ENCODE peak calls at places on chromosomes 4 and X, in eight cellular contexts. One of them, this sample, is unnamed.

GRCh38 chr4:10055871-10056270 is 34.6 kb upstream of the SLC2A9 start:
- DNase-seq in choroid plexus epithelial cell: no peak
- DNase-seq in COLO829: no peak
- DNase-seq in brain pericyte: no peak
- DNase-seq in heart right ventricle: no peak
- DNase-seq in GM19239: no peak
- DNase-seq in GM12864: no peak
- DNase-seq in stimulated activated CD4-positive, alpha-beta T cell treated with anti-CD3 and anti-CD28 coated beads, Interleukin-1b, Interleukin-23, amount 100 ng/mL, for 48 hours: no peak
- DNase-seq in this sample: no peak

GRCh38 chr4:173794662-173795061 is 264.6 kb upstream of the HAND2 start:
- DNase-seq in heart right ventricle: no peak
- DNase-seq in stimulated activated CD4-positive, alpha-beta T cell treated with anti-CD3 and anti-CD28 coated beads, Interleukin-1b, Interleukin-23, amount 100 ng/mL, for 48 hours: no peak
- DNase-seq in COLO829: peak
- DNase-seq in GM12864: no peak
- DNase-seq in GM19239: no peak
- DNase-seq in choroid plexus epithelial cell: peak
- DNase-seq in brain pericyte: no peak
- DNase-seq in this sample: no peak

GRCh38 chrX:53224860-53225797 is at the start of gene KDM5C:
- DNase-seq in brain pericyte: peak
- DNase-seq in heart right ventricle: peak
- DNase-seq in stimulated activated CD4-positive, alpha-beta T cell treated with anti-CD3 and anti-CD28 coated beads, Interleukin-1b, Interleukin-23, amount 100 ng/mL, for 48 hours: peak
- DNase-seq in GM19239: peak
- DNase-seq in COLO829: peak
- DNase-seq in GM12864: peak
- DNase-seq in choroid plexus epithelial cell: peak
- DNase-seq in this sample: peak

GRCh38 chr4:18202510-18202909 is 181.0 kb upstream of the LCORL start:
- DNase-seq in stimulated activated CD4-positive, alpha-beta T cell treated with anti-CD3 and anti-CD28 coated beads, Interleukin-1b, Interleukin-23, amount 100 ng/mL, for 48 hours: no peak
- DNase-seq in choroid plexus epithelial cell: no peak
- DNase-seq in heart right ventricle: no peak
- DNase-seq in COLO829: no peak
- DNase-seq in brain pericyte: no peak
- DNase-seq in GM19239: no peak
- DNase-seq in GM12864: no peak
- DNase-seq in this sample: no peak

GRCh38 chr4:98113005-98113404 is 30.3 kb downstream of the STPG2 start:
- DNase-seq in GM12864: no peak
- DNase-seq in GM19239: no peak
- DNase-seq in choroid plexus epithelial cell: peak
- DNase-seq in brain pericyte: no peak
- DNase-seq in stimulated activated CD4-positive, alpha-beta T cell treated with anti-CD3 and anti-CD28 coated beads, Interleukin-1b, Interleukin-23, amount 100 ng/mL, for 48 hours: no peak
- DNase-seq in COLO829: peak
- DNase-seq in heart right ventricle: no peak
- DNase-seq in this sample: peak

GRCh38 chr4:189021831-189022230 is 882.6 kb downstream of the TRIML1 start:
- DNase-seq in COLO829: no peak
- DNase-seq in stimulated activated CD4-positive, alpha-beta T cell treated with anti-CD3 and anti-CD28 coated beads, Interleukin-1b, Interleukin-23, amount 100 ng/mL, for 48 hours: no peak
- DNase-seq in heart right ventricle: no peak
- DNase-seq in GM12864: no peak
- DNase-seq in brain pericyte: no peak
- DNase-seq in choroid plexus epithelial cell: no peak
- DNase-seq in GM19239: no peak
- DNase-seq in this sample: peak

GRCh38 chr4:119206178-119206577 is 6.3 kb upstream of the USP53 start:
- DNase-seq in stimulated activated CD4-positive, alpha-beta T cell treated with anti-CD3 and anti-CD28 coated beads, Interleukin-1b, Interleukin-23, amount 100 ng/mL, for 48 hours: no peak
- DNase-seq in heart right ventricle: no peak
- DNase-seq in choroid plexus epithelial cell: no peak
- DNase-seq in GM19239: no peak
- DNase-seq in COLO829: no peak
- DNase-seq in GM12864: no peak
- DNase-seq in brain pericyte: no peak
- DNase-seq in this sample: no peak

GRCh38 chr4:28443371-28443770 is 1582.7 kb downstream of the STIM2 start:
- DNase-seq in stimulated activated CD4-positive, alpha-beta T cell treated with anti-CD3 and anti-CD28 coated beads, Interleukin-1b, Interleukin-23, amount 100 ng/mL, for 48 hours: no peak
- DNase-seq in GM12864: no peak
- DNase-seq in choroid plexus epithelial cell: no peak
- DNase-seq in COLO829: no peak
- DNase-seq in GM19239: no peak
- DNase-seq in brain pericyte: no peak
- DNase-seq in heart right ventricle: no peak
- DNase-seq in this sample: no peak

GRCh38 chr4:88341227-88342192 is 37.1 kb upstream of the HERC6 start:
- DNase-seq in GM12864: no peak
- DNase-seq in COLO829: peak
- DNase-seq in stimulated activated CD4-positive, alpha-beta T cell treated with anti-CD3 and anti-CD28 coated beads, Interleukin-1b, Interleukin-23, amount 100 ng/mL, for 48 hours: no peak
- DNase-seq in brain pericyte: peak
- DNase-seq in heart right ventricle: no peak
- DNase-seq in choroid plexus epithelial cell: peak
- DNase-seq in GM19239: no peak
- DNase-seq in this sample: peak

GRCh38 chrX:106897259-106897658 is 5.9 kb downstream of the RIPPLY1 start:
- DNase-seq in GM19239: no peak
- DNase-seq in stimulated activated CD4-positive, alpha-beta T cell treated with anti-CD3 and anti-CD28 coated beads, Interleukin-1b, Interleukin-23, amount 100 ng/mL, for 48 hours: no peak
- DNase-seq in GM12864: no peak
- DNase-seq in choroid plexus epithelial cell: peak
- DNase-seq in heart right ventricle: no peak
- DNase-seq in brain pericyte: no peak
- DNase-seq in COLO829: no peak
- DNase-seq in this sample: no peak

GRCh38 chrX:105610401-105610800 is 211.9 kb upstream of the NRK start:
- DNase-seq in brain pericyte: no peak
- DNase-seq in GM12864: no peak
- DNase-seq in choroid plexus epithelial cell: peak
- DNase-seq in heart right ventricle: no peak
- DNase-seq in GM19239: no peak
- DNase-seq in COLO829: no peak
- DNase-seq in stimulated activated CD4-positive, alpha-beta T cell treated with anti-CD3 and anti-CD28 coated beads, Interleukin-1b, Interleukin-23, amount 100 ng/mL, for 48 hours: no peak
- DNase-seq in this sample: no peak

GRCh38 chr4:78561677-78562076 is 10.1 kb downstream of the ANXA3 start:
- DNase-seq in heart right ventricle: no peak
- DNase-seq in choroid plexus epithelial cell: peak
- DNase-seq in GM12864: no peak
- DNase-seq in brain pericyte: no peak
- DNase-seq in GM19239: no peak
- DNase-seq in COLO829: no peak
- DNase-seq in stimulated activated CD4-positive, alpha-beta T cell treated with anti-CD3 and anti-CD28 coated beads, Interleukin-1b, Interleukin-23, amount 100 ng/mL, for 48 hours: no peak
- DNase-seq in this sample: no peak

GRCh38 chr4:152680988-152681731 is 1.4 kb upstream of the TMEM154 start:
- DNase-seq in stimulated activated CD4-positive, alpha-beta T cell treated with anti-CD3 and anti-CD28 coated beads, Interleukin-1b, Interleukin-23, amount 100 ng/mL, for 48 hours: peak
- DNase-seq in GM12864: no peak
- DNase-seq in brain pericyte: no peak
- DNase-seq in heart right ventricle: no peak
- DNase-seq in GM19239: no peak
- DNase-seq in choroid plexus epithelial cell: peak
- DNase-seq in COLO829: no peak
- DNase-seq in this sample: peak

GRCh38 chrX:40897768-40898167 is 162.4 kb upstream of the MED14 start:
- DNase-seq in GM19239: no peak
- DNase-seq in choroid plexus epithelial cell: peak
- DNase-seq in heart right ventricle: no peak
- DNase-seq in GM12864: no peak
- DNase-seq in COLO829: no peak
- DNase-seq in brain pericyte: no peak
- DNase-seq in stimulated activated CD4-positive, alpha-beta T cell treated with anti-CD3 and anti-CD28 coated beads, Interleukin-1b, Interleukin-23, amount 100 ng/mL, for 48 hours: no peak
- DNase-seq in this sample: no peak